ENCODE peak calls at places on chromosomes 6 and 20, in four cellular contexts. F is testis, T is NT2/D1, J is neural progenitor cell. O is an unnamed sample.

GRCh38 chr6:788058-788457 is 95.1 kb upstream of the EXOC2 start:
- DNase-seq in F (no peak), T (no peak), J (no peak), O (no peak)

GRCh38 chr20:54464003-54464402 is 11.4 kb upstream of the DOK5 start:
- DNase-seq in F (no peak), T (no peak), J (no peak), O (no peak)

GRCh38 chr6:13368079-13368478 is 39.7 kb upstream of the TBC1D7 start:
- DNase-seq in F (no peak), T (no peak), J (no peak), O (no peak)

GRCh38 chr6:37006793-37007339 is 1.4 kb downstream of the FGD2 start:
- DNase-seq in F (no peak), T (no peak), J (no peak), O (no peak)

GRCh38 chr20:35306931-35307517 is 14.8 kb upstream of the FAM83C start:
- DNase-seq in F (peak; percentile 76), T (peak; percentile 50), J (peak; percentile 83), O (peak; percentile 76)

GRCh38 chr6:34511214-34511922 is 44.8 kb downstream of the SPDEF start:
- DNase-seq in F (no peak), T (no peak), J (no peak), O (no peak)

GRCh38 chr6:167688123-167688522 is 138.6 kb upstream of the AFDN start:
- DNase-seq in F (no peak), T (no peak), J (no peak), O (no peak)

GRCh38 chr20:58471161-58471834 is 43.9 kb downstream of the APCDD1L start:
- DNase-seq in F (peak; percentile 55), T (no peak), J (no peak), O (no peak)

GRCh38 chr6:107458687-107459282 is 579 bp downstream of the PDSS2 start:
- DNase-seq in F (peak; percentile 36), T (no peak), J (no peak), O (no peak)

GRCh38 chr6:118574051-118574865 is 26.2 kb downstream of the PLN start:
- DNase-seq in F (no peak), T (no peak), J (peak; percentile 13), O (peak; percentile 20)

GRCh38 chr6:112179631-112180030 is 74.7 kb downstream of the LAMA4 start:
- DNase-seq in F (no peak), T (no peak), J (no peak), O (no peak)

GRCh38 chr20:275791-276190 is 14.8 kb downstream of the C20orf96 start:
- DNase-seq in F (no peak), T (no peak), J (no peak), O (no peak)

GRCh38 chr6:132734694-132735236 is 20.9 kb upstream of the VNN1 start:
- DNase-seq in F (no peak), T (no peak), J (no peak), O (no peak)

GRCh38 chr6:47318236-47318974 is 8.7 kb upstream of the TNFRSF21 start:
- DNase-seq in F (no peak), T (no peak), J (no peak), O (no peak)

GRCh38 chr6:121760640-121761213 is 325.3 kb downstream of the GJA1 start:
- DNase-seq in F (no peak), T (peak; percentile 5), J (peak; percentile 48), O (no peak)

GRCh38 chr6:140968062-140968461 is 1164.7 kb upstream of the GJE1 start:
- DNase-seq in F (no peak), T (no peak), J (no peak), O (no peak)

GRCh38 chr20:35944189-35944588 is 10.1 kb downstream of the SCAND1 start:
- DNase-seq in F (no peak), T (no peak), J (no peak), O (no peak)

GRCh38 chr6:139765825-139766285 is 391.4 kb upstream of the CITED2 start:
- DNase-seq in F (no peak), T (no peak), J (no peak), O (no peak)

GRCh38 chr20:25584905-25585704 is at the start of gene NINL:
- DNase-seq in F (peak; percentile 78), T (peak; percentile 44), J (peak; percentile 95), O (peak; percentile 65)

GRCh38 chr6:36933102-36933501 is 21.4 kb upstream of the PI16 start:
- DNase-seq in F (no peak), T (no peak), J (no peak), O (no peak)

GRCh38 chr20:19783966-19784401 is 25.9 kb downstream of the RIN2 start:
- DNase-seq in F (peak; percentile 28), T (no peak), J (no peak), O (no peak)

GRCh38 chr6:52887912-52888535 is 21.5 kb downstream of the GSTA3 start:
- DNase-seq in F (no peak), T (no peak), J (no peak), O (no peak)

GRCh38 chr6:155340464-155341129 is 26.3 kb upstream of the TFB1M start:
- DNase-seq in F (no peak), T (peak; percentile 23), J (peak; percentile 61), O (no peak)

GRCh38 chr20:63085087-63085861 is 78.5 kb upstream of the BHLHE23 start:
- DNase-seq in F (no peak), T (no peak), J (no peak), O (no peak)

GRCh38 chr6:47492355-47492754 is 14.8 kb downstream of the CD2AP start:
- DNase-seq in F (no peak), T (no peak), J (no peak), O (no peak)

GRCh38 chr6:33075568-33076405 is at the start of gene HLA-DPB1:
- DNase-seq in F (no peak), T (no peak), J (peak; percentile 40), O (no peak)

GRCh38 chr20:12570371-12570770 is 438.4 kb upstream of the SPTLC3 start:
- DNase-seq in F (peak; percentile 72), T (peak; percentile 51), J (peak; percentile 74), O (peak; percentile 62)

GRCh38 chr6:167739721-167740475 is 86.8 kb upstream of the AFDN start:
- DNase-seq in F (no peak), T (no peak), J (no peak), O (no peak)

GRCh38 chr20:61874421-61875068 is 191.1 kb downstream of the TAF4 start:
- DNase-seq in F (no peak), T (peak; percentile 51), J (peak; percentile 81), O (no peak)

GRCh38 chr6:167056370-167056769 is 57.2 kb downstream of the CEP43 start:
- DNase-seq in F (no peak), T (no peak), J (no peak), O (no peak)

DNA sequence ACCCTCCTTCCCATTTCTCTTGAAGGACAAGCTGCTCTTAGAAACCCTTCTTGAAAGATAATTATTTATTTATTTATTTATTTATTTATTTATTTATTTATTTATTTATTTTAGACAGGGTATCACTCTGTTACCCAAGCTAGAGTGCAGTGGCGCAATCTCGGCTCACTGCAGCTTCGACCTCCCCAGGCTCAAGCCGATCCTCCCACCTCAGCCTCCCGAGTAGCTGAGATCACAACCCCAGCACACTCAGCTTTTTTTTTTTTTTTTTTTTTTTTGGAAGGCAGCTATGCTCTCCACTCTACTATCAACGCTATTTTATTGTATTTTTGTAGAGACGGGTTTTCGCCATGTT is 1.2 kb upstream of the HEBP2 start:
- DNase-seq in F (no peak), T (no peak), J (no peak), O (no peak)
- H3K4me3 ChIP-seq in F (peak overlapping the region; percentile 79), T (peak overlapping the region; percentile 61), J (no peak overlapping the region), O (no peak overlapping the region)

GRCh38 chr6:108710046-108710445 is 138.2 kb upstream of the ARMC2 start:
- DNase-seq in F (no peak), T (no peak), J (no peak), O (no peak)

GRCh38 chr6:108710560-108710959 is 137.7 kb upstream of the ARMC2 start:
- DNase-seq in F (no peak), T (no peak), J (no peak), O (no peak)

GRCh38 chr6:108712946-108713345 is 135.3 kb upstream of the ARMC2 start:
- DNase-seq in F (no peak), T (no peak), J (no peak), O (no peak)

GRCh38 chr6:108711831-108712230 is 136.4 kb upstream of the ARMC2 start:
- DNase-seq in F (no peak), T (no peak), J (no peak), O (no peak)

DNA sequence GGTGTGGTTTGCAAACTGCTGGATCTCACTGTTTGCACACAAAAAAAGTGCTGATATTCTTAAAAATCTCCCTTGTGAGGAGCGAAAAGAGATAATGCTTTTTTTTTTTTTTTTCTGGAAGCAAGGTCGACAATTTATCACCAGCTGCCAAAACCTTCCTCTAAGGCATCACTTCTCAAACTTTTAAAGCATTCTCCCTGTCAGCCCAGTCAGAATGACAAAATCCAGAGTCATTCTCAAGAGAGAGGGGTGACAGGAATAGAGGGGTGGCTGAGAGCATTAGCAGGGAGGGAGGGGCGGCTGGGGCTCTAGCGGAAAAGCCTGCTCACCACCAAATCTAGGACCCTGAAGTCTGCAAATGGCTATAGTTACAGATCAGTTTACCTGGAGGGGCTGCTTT is 137.1 kb upstream of the ARMC2 start:
- DNase-seq in F (no peak), T (no peak), J (no peak), O (no peak)
- H3K4me1 ChIP-seq in F (no peaks in the 10 kb centered on the region), T (peaks cover 2% of the 10 kb centered on the region), J (peaks cover 12% of the 10 kb centered on the region), O (no peaks in the 10 kb centered on the region)

DNA sequence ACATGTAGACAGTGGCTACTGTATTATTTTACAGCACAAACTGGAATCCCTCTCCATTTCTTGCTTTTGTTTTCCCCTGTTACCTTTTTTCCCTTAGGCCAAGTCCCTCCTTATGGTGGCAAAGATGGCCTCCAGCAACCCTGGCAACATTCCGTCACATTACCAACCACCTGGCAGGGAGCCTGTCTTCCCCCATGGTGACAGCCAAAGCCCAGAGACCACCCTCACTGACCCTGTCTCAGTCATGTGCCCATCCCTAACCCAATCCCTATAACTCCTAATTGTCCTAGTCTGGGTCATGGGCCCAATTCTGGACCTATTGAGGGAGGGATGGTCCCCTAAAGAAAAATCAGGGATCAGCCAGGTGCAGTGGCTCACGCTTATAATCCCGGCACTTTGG is 27.6 kb downstream of the PARD6B start:
- DNase-seq in F (no peak), T (no peak), J (no peak), O (no peak)
- H3K9me3 ChIP-seq in F (no peaks in the 10 kb centered on the region), T (no peaks in the 10 kb centered on the region), J (no peaks in the 10 kb centered on the region), O (no peaks in the 10 kb centered on the region)

DNA sequence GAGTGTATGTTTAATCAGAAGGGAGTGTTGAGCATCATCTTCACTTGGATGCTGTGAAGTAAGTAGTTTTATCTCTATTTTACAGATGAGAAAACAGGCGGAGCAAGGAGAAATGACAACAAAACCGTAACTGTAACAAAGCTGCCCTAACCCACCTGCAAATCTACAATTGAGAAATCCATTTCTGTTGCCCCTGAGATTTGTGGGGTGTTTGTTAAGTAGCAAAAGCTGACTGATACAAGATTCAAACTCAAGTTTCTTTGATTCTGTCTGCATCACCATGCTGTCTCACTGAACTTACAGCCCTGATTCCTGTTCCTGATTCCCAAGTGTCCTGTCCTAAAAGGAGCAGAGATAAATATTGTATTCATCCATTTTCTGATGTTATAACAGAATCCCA is 7.3 kb upstream of the SYS1 start:
- DNase-seq in F (no peak), T (no peak), J (no peak), O (no peak)
- H3K4me3 ChIP-seq in F (no peak overlapping the region), T (no peak overlapping the region), J (no peak overlapping the region), O (no peak overlapping the region)

GRCh38 chr6:129733290-129733689 is 23.3 kb upstream of the ARHGAP18 start:
- DNase-seq in F (no peak), T (no peak), J (no peak), O (no peak)
- H3K4me1 ChIP-seq in F (no peaks in the 10 kb centered on the region), T (no peaks in the 10 kb centered on the region), J (no peaks in the 10 kb centered on the region), O (peaks cover 8% of the 10 kb centered on the region)

O was measured in HAP-1.